ENCODE peak calls at places on chromosomes 16 and 17, in five cellular contexts. P is fibroblast of pulmonary artery, T is astrocyte of the spinal cord, B is AG04450, W is upper lobe of right lung. S is an unnamed sample.

GRCh38 chr16:59848314-59848713 is 1114.2 kb upstream of the GOT2 start:
- DNase-seq in P (no peak), T (peak; percentile 20), B (no peak), W (no peak), S (no peak)

GRCh38 chr17:9924735-9925191 is 19.7 kb upstream of the RCVRN start:
- DNase-seq in P (peak; percentile 78), T (peak; percentile 75), B (peak; percentile 21), W (no peak), S (peak; percentile 75)

GRCh38 chr17:35345926-35346771 is 27.3 kb downstream of the SLFN11 start:
- DNase-seq in P (peak; percentile 59), T (peak; percentile 22), B (no peak), W (peak; percentile 85), S (no peak)

GRCh38 chr16:66516172-66516807 is 33.6 kb downstream of the TK2 start:
- DNase-seq in P (no peak), T (no peak), B (no peak), W (no peak), S (no peak)

GRCh38 chr17:39794249-39794970 is 56.7 kb downstream of the GRB7 start:
- DNase-seq in P (no peak), T (no peak), B (no peak), W (no peak), S (peak; percentile 63)

GRCh38 chr16:85485379-85485778 is 127.7 kb upstream of the GSE1 start:
- DNase-seq in P (no peak), T (no peak), B (no peak), W (no peak), S (no peak)

GRCh38 chr17:78825696-78826095 is 14.9 kb downstream of the USP36 start:
- DNase-seq in P (no peak), T (no peak), B (no peak), W (no peak), S (no peak)

GRCh38 chr16:8660841-8661301 is 13.5 kb upstream of the ABAT start:
- DNase-seq in P (peak; percentile 66), T (peak; percentile 64), B (peak; percentile 24), W (peak; percentile 75), S (peak; percentile 55)

GRCh38 chr16:59067207-59067606 is 333.1 kb upstream of the GOT2 start:
- DNase-seq in P (peak; percentile 33), T (no peak), B (no peak), W (no peak), S (no peak)

GRCh38 chr16:27636453-27637200 is 86.7 kb downstream of the KATNIP start:
- DNase-seq in P (no peak), T (no peak), B (no peak), W (no peak), S (no peak)

GRCh38 chr16:75105306-75106061 is 11.1 kb downstream of the LDHD start:
- DNase-seq in P (peak; percentile 30), T (no peak), B (peak; percentile 24), W (peak; percentile 69), S (no peak)

GRCh38 chr16:87350681-87351319 is 32.8 kb downstream of the FBXO31 start:
- DNase-seq in P (peak; percentile 18), T (no peak), B (no peak), W (no peak), S (no peak)

GRCh38 chr16:25192096-25192495 is 24.7 kb upstream of the AQP8 start:
- DNase-seq in P (no peak), T (no peak), B (no peak), W (no peak), S (no peak)

GRCh38 chr16:29649560-29650494 is 13.2 kb upstream of the SPN start:
- DNase-seq in P (no peak), T (no peak), B (no peak), W (no peak), S (no peak)

GRCh38 chr17:30599424-30600061 is 122.3 kb downstream of the GOSR1 start:
- DNase-seq in P (no peak), T (no peak), B (no peak), W (no peak), S (no peak)

GRCh38 chr17:28718317-28718672 is 627 bp upstream of the RAB34 start:
- DNase-seq in P (peak; percentile 52), T (no peak), B (no peak), W (no peak), S (no peak)

GRCh38 chr17:29032798-29033197 is 10.1 kb upstream of the PIPOX start:
- DNase-seq in P (peak; percentile 64), T (no peak), B (no peak), W (no peak), S (no peak)

GRCh38 chr16:19907161-19907992 is 22.7 kb upstream of the GPRC5B start:
- DNase-seq in P (peak; percentile 79), T (peak; percentile 71), B (peak; percentile 37), W (peak; percentile 77), S (peak; percentile 72)

GRCh38 chr17:41446806-41447205 is 6.0 kb upstream of the KRT38 start:
- DNase-seq in P (peak; percentile 69), T (no peak), B (no peak), W (no peak), S (no peak)

GRCh38 chr16:82852388-82852998 is 225.7 kb downstream of the CDH13 start:
- DNase-seq in P (no peak), T (no peak), B (no peak), W (no peak), S (no peak)

GRCh38 chr17:74012465-74012864 is 191.0 kb upstream of the RPL38 start:
- DNase-seq in P (no peak), T (no peak), B (no peak), W (no peak), S (no peak)

GRCh38 chr16:14307623-14308356 is 236.7 kb downstream of the MRTFB start:
- DNase-seq in P (no peak), T (no peak), B (no peak), W (no peak), S (no peak)

GRCh38 chr16:30929167-30929566 is 5.8 kb downstream of the FBXL19 start:
- DNase-seq in P (no peak), T (no peak), B (no peak), W (no peak), S (no peak)

GRCh38 chr16:695355-696089 is 5.3 kb upstream of the WDR24 start:
- DNase-seq in P (no peak), T (no peak), B (no peak), W (no peak), S (peak; percentile 89)

GRCh38 chr16:86680661-86681439 is 102.5 kb downstream of the FOXL1 start:
- DNase-seq in P (peak; percentile 29), T (peak; percentile 69), B (no peak), W (no peak), S (no peak)

GRCh38 chr17:49200423-49201083 is 9.8 kb downstream of the GNGT2 start:
- DNase-seq in P (no peak), T (no peak), B (no peak), W (no peak), S (no peak)

GRCh38 chr17:73359255-73359816 is 47.5 kb upstream of the CDC42EP4 start:
- DNase-seq in P (no peak), T (no peak), B (no peak), W (no peak), S (no peak)

GRCh38 chr16:5884996-5885395 is 787.4 kb upstream of the EEF2KMT start:
- DNase-seq in P (no peak), T (no peak), B (no peak), W (no peak), S (no peak)

DNA sequence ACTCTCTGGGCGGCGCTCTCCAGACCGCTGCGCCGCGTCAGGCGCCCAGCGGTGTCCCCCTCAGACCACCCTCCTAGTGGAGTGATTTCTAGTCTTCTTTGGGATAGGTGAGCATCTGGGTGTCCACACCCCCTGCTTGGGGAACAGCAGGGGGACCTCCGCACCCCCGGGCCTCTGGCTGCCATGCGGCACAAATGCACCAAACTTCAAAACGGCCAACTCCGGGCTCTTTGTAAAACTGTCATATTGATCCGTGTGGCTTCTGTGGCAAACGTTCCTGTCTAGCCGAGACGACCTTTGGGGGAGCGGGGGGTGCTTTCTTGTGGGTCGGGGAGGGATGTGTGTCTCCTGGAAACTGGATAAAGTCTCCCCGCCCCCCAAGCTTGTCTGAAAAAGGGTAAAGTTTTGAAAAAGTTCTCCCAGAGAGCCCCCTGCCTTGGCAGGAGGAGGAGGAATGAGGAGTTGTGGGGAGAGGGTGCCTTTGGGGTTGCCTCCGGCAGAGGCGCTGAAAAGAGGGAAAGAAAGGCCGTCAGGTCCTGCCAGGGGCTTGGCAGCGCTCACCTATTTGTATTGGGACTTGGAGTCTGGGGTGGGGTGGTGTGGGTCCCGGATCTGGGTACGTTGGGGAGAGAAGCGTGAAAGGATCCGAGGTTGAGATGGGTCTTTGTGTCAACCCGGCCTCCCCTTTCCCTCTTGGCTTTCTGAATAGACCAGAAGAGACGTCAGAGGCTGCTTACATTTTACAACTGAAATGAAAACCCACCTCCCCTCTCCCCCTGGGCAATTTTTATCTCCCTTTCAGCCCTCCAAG is 2.2 kb upstream of the CHD3 start:
- DNase-seq in P (peak; percentile 30), T (peak; percentile 15), B (no peak), W (no peak), S (peak; percentile 62)
- TF ChIP-seq CTCF in P (peak; percentile 7), T (peak; percentile 4), B (no peak), W (no peak), S (no peak)

DNA sequence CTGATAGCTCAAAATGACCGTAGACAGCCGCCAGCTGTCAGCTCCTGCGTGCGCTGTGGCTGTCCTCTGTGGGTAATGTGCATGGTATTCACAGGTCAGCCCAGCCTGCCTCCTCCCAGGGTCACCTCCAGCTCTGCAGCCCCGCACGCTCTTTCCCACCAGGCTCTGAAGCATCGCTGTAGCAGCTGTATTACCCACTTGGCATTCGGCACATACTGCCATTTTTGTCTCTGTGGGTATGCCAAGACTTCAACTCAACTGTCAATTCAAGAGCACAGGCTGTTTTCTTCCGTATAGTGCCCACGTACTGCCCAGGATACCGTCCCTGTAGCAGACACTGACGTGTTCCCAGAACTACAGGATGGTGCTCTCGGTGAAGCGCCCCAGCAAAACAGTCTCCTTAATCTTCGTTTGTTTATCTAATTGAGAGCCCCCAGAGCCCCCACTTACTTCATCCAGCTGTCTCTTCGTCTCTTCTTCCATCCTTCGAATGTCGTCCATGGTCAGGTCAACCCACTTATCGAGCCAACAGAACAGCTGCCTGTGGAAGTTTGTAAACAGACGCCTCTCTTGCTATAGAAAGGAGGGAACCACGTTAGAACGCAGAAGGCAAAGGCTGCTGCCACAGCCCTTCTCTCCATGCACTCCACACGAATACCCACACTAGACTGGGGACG is 17.4 kb upstream of the INPP5K start:
- DNase-seq in P (no peak), T (no peak), B (no peak), W (no peak), S (no peak)
- TF ChIP-seq CTCF in P (no peak), T (no peak), B (no peak), W (no peak), S (no peak)

GRCh38 chr17:17810374-17811248 is 26.2 kb downstream of the SREBF1 start:
- DNase-seq in P (peak; percentile 20), T (no peak), B (no peak), W (peak; percentile 67), S (no peak)
- TF ChIP-seq CTCF in P (no peak), T (peak; percentile 4), B (no peak), W (no peak), S (no peak)

DNA sequence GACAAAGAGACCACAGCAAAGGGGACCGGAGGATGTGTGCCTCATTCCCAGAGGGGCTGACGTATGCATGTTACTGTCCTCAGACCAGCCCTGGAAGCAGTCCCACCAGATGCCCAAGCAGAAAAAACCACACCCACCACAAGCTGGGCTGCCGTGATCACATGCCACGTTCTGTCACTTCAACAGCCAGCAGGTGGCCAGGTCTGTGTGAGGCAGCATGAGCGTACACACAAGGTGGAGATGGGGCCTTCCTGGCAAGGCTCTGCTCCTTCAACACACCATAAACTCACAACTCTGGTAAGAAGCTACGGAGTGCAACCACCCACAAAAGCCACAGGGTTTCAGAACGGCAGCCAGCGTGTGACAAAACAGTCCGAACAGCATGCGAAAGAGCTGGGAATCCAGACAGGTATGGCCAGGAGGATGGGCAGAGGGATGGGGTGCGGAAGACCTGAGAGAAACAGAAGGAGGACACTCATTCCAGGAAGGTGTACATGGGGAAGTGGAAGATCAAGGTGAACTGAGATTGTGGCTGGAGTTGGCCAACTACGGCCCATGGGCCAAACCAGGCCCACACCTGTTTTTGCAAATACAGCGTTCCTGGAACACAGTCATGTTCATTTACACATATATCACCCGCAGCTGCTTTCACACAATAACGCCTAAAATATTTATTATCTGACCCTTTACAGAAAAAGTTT is 27.9 kb downstream of the MBTPS1 start:
- DNase-seq in P (no peak), T (no peak), B (no peak), W (no peak), S (peak; percentile 62)
- TF ChIP-seq CTCF in P (no peak), T (no peak), B (no peak), W (no peak), S (peak; percentile 47)